ENCODE peak calls at places on chromosome 11, in ten cellular contexts. D is BJ; H is stimulated activated naive CD8-positive, alpha-beta T cell treated with anti-CD3 and anti-CD28 coated beads, Interleukin-15, Interleukin-2, amounts not matched to agents 100 U/mL and 50 U/mL, for 24 hours; Z is fibroblast of villous mesenchyme; X is activated CD4-positive, alpha-beta T cell treated with anti-CD3 and anti-CD28 coated beads, Interleukin-2, amount 50 U/mL, for 24 hours; M is right atrium auricular region; I is epithelial cell of esophagus; V is pancreas; F is T-helper 1 cell; W is A673. U is an unnamed sample.

GRCh38 chr11:786235-787083 is 3.4 kb downstream of the CEND1 start:
- DNase-seq in F (no peak), I (no peak), D (no peak), M (no peak), Z (no peak), X (no peak), V (no peak), H (no peak), W (no peak), U (no peak)

GRCh38 chr11:75475767-75476650 is 43.0 kb upstream of the KLHL35 start:
- DNase-seq in H (peak), V (no peak), M (peak), Z (peak), W (no peak), X (no peak), D (no peak), F (no peak), I (peak), U (peak)

GRCh38 chr11:86157797-86158378 is 86.7 kb upstream of the EED start:
- DNase-seq in W (no peak), M (no peak), I (no peak), X (no peak), H (no peak), D (no peak), F (no peak), Z (no peak), V (no peak), U (no peak)

GRCh38 chr11:3202305-3202704 is 16.3 kb downstream of the MRGPRG start:
- DNase-seq in Z (no peak), D (no peak), V (no peak), X (no peak), F (no peak), I (no peak), W (no peak), H (no peak), M (no peak), U (no peak)

GRCh38 chr11:109819410-109819809 is 273.8 kb upstream of the ZC3H12C start:
- DNase-seq in I (peak), D (no peak), M (no peak), Z (no peak), X (no peak), W (no peak), H (no peak), V (no peak), F (no peak), U (no peak)

GRCh38 chr11:20596629-20597129 is 2.7 kb upstream of the SLC6A5 start:
- DNase-seq in F (no peak), M (no peak), X (no peak), W (no peak), H (no peak), Z (no peak), D (no peak), I (peak), V (no peak), U (no peak)

GRCh38 chr11:33706961-33707360 is 6.3 kb upstream of the C11orf91 start:
- DNase-seq in H (no peak), D (no peak), M (no peak), I (no peak), Z (no peak), X (no peak), W (no peak), V (no peak), F (no peak), U (no peak)

GRCh38 chr11:105767945-105768344 is 158.1 kb downstream of the GRIA4 start:
- DNase-seq in V (no peak), F (no peak), I (no peak), X (no peak), M (no peak), D (no peak), Z (no peak), H (no peak), W (no peak), U (no peak)

GRCh38 chr11:111957663-111958415 is 20.7 kb downstream of the DIXDC1 start:
- DNase-seq in X (no peak), Z (no peak), D (no peak), W (no peak), I (no peak), H (no peak), F (no peak), M (no peak), V (no peak), U (no peak)

GRCh38 chr11:87173185-87174039 is 135.7 kb downstream of the TMEM135 start:
- DNase-seq in Z (peak), I (peak), M (no peak), X (no peak), H (no peak), V (no peak), D (peak), W (peak), F (no peak), U (peak)

GRCh38 chr11:94671553-94672366 is 96.4 kb upstream of the AMOTL1 start:
- DNase-seq in F (no peak), I (peak), V (no peak), Z (no peak), H (no peak), X (no peak), D (no peak), M (no peak), W (no peak), U (no peak)

GRCh38 chr11:74091549-74091948 is 79.3 kb downstream of the C2CD3 start:
- DNase-seq in Z (no peak), H (no peak), M (no peak), D (no peak), W (no peak), X (no peak), V (no peak), I (no peak), F (no peak), U (no peak)

GRCh38 chr11:19524171-19524671 is 188.4 kb upstream of the NAV2 start:
- DNase-seq in M (no peak), V (peak), Z (peak), W (no peak), X (no peak), I (no peak), D (no peak), F (no peak), H (no peak), U (no peak)

U was measured in RWPE1.